ENCODE peak calls at places on chromosomes 12 and 14, in five cellular contexts. One of them, this sample, is unnamed.

GRCh38 chr14:87001333-87001732 is 991.6 kb downstream of the GALC start:
- DNase-seq in K562: no peak
- DNase-seq in SK-N-SH: no peak
- DNase-seq in HepG2: no peak
- DNase-seq in GM12878: no peak
- DNase-seq in this sample: no peak

GRCh38 chr12:27244680-27245005 is 557 bp downstream of the STK38L start:
- DNase-seq in K562: no peak
- DNase-seq in GM12878: no peak
- DNase-seq in HepG2: no peak
- DNase-seq in SK-N-SH: no peak
- DNase-seq in this sample: no peak

GRCh38 chr12:15158114-15158513 is 63.1 kb downstream of the RERG start:
- DNase-seq in GM12878: no peak
- DNase-seq in SK-N-SH: no peak
- DNase-seq in HepG2: no peak
- DNase-seq in K562: no peak
- DNase-seq in this sample: no peak

GRCh38 chr12:62813031-62813829 is 121.7 kb downstream of the PPM1H start:
- DNase-seq in K562: peak; percentile 47
- DNase-seq in HepG2: no peak
- DNase-seq in GM12878: no peak
- DNase-seq in SK-N-SH: peak; percentile 63
- DNase-seq in this sample: peak; percentile 67

GRCh38 chr12:52197371-52198231 is 5.8 kb upstream of the KRT80 start:
- DNase-seq in GM12878: no peak
- DNase-seq in HepG2: no peak
- DNase-seq in SK-N-SH: no peak
- DNase-seq in K562: no peak
- DNase-seq in this sample: no peak

GRCh38 chr14:38762436-38762835 is 340.6 kb downstream of the SEC23A start:
- DNase-seq in GM12878: no peak
- DNase-seq in K562: no peak
- DNase-seq in HepG2: no peak
- DNase-seq in SK-N-SH: no peak
- DNase-seq in this sample: no peak

GRCh38 chr14:104392396-104393198 is 187.0 kb upstream of the C14orf180 start:
- DNase-seq in GM12878: no peak
- DNase-seq in HepG2: no peak
- DNase-seq in SK-N-SH: peak; percentile 31
- DNase-seq in K562: no peak
- DNase-seq in this sample: no peak

GRCh38 chr12:120581998-120582397 is 796 bp upstream of the POP5 start:
- DNase-seq in K562: no peak
- DNase-seq in HepG2: no peak
- DNase-seq in GM12878: no peak
- DNase-seq in SK-N-SH: no peak
- DNase-seq in this sample: no peak

GRCh38 chr14:72739446-72740405 is 154.2 kb downstream of the DPF3 start:
- DNase-seq in SK-N-SH: no peak
- DNase-seq in K562: no peak
- DNase-seq in HepG2: no peak
- DNase-seq in GM12878: no peak
- DNase-seq in this sample: no peak

GRCh38 chr12:65925626-65926025 is 101.3 kb downstream of the HMGA2 start:
- DNase-seq in SK-N-SH: no peak
- DNase-seq in GM12878: no peak
- DNase-seq in HepG2: peak; percentile 25
- DNase-seq in K562: no peak
- DNase-seq in this sample: no peak

GRCh38 chr12:104351023-104351983 is 47.8 kb downstream of the EID3 start:
- DNase-seq in SK-N-SH: no peak
- DNase-seq in GM12878: no peak
- DNase-seq in K562: no peak
- DNase-seq in HepG2: no peak
- DNase-seq in this sample: no peak

GRCh38 chr12:57166971-57167371 is 19.6 kb upstream of the LRP1-AS start:
- DNase-seq in K562: peak; percentile 57
- DNase-seq in SK-N-SH: no peak
- DNase-seq in GM12878: no peak
- DNase-seq in HepG2: no peak
- DNase-seq in this sample: no peak

GRCh38 chr12:46221255-46222128 is 47.4 kb downstream of the SLC38A1 start:
- DNase-seq in K562: peak; percentile 9
- DNase-seq in HepG2: no peak
- DNase-seq in GM12878: no peak
- DNase-seq in SK-N-SH: peak; percentile 9
- DNase-seq in this sample: no peak

GRCh38 chr12:72444125-72444524 is 172.0 kb downstream of the TRHDE start:
- DNase-seq in GM12878: no peak
- DNase-seq in HepG2: no peak
- DNase-seq in K562: no peak
- DNase-seq in SK-N-SH: no peak
- DNase-seq in this sample: no peak

GRCh38 chr14:102086972-102087761 is at the start of gene HSP90AA1:
- DNase-seq in K562: peak; percentile 94
- DNase-seq in GM12878: peak; percentile 60
- DNase-seq in SK-N-SH: peak; percentile 99
- DNase-seq in HepG2: peak; percentile 83
- DNase-seq in this sample: peak; percentile 98

GRCh38 chr12:19434538-19434937 is 4.8 kb upstream of the AEBP2 start:
- DNase-seq in HepG2: no peak
- DNase-seq in K562: no peak
- DNase-seq in GM12878: no peak
- DNase-seq in SK-N-SH: no peak
- DNase-seq in this sample: no peak

GRCh38 chr14:69682607-69683263 is 71.3 kb downstream of the SUSD6 start:
- DNase-seq in HepG2: peak; percentile 46
- DNase-seq in GM12878: no peak
- DNase-seq in K562: no peak
- DNase-seq in SK-N-SH: no peak
- DNase-seq in this sample: no peak

GRCh38 chr12:58314610-58315009 is 373.2 kb downstream of the ATP23 start:
- DNase-seq in SK-N-SH: no peak
- DNase-seq in K562: no peak
- DNase-seq in GM12878: no peak
- DNase-seq in HepG2: no peak
- DNase-seq in this sample: no peak

GRCh38 chr14:100802179-100802578 is 23.7 kb upstream of the MEG3 start:
- DNase-seq in K562: no peak
- DNase-seq in HepG2: no peak
- DNase-seq in GM12878: no peak
- DNase-seq in SK-N-SH: no peak
- DNase-seq in this sample: no peak

GRCh38 chr14:70665448-70666363 is 24.0 kb downstream of the TTC9 start:
- DNase-seq in GM12878: peak; percentile 90
- DNase-seq in SK-N-SH: no peak
- DNase-seq in K562: no peak
- DNase-seq in HepG2: no peak
- DNase-seq in this sample: no peak

GRCh38 chr12:104280703-104281458 is 22.7 kb upstream of the EID3 start:
- DNase-seq in GM12878: no peak
- DNase-seq in HepG2: peak; percentile 43
- DNase-seq in K562: peak; percentile 34
- DNase-seq in SK-N-SH: no peak
- DNase-seq in this sample: no peak

GRCh38 chr12:27179399-27180214 is 64.5 kb upstream of the STK38L start:
- DNase-seq in HepG2: peak; percentile 25
- DNase-seq in GM12878: peak; percentile 96
- DNase-seq in K562: no peak
- DNase-seq in SK-N-SH: no peak
- DNase-seq in this sample: peak; percentile 28

GRCh38 chr14:77825895-77826519 is 26.1 kb downstream of the ADCK1 start:
- DNase-seq in SK-N-SH: no peak
- DNase-seq in K562: peak; percentile 71
- DNase-seq in HepG2: no peak
- DNase-seq in GM12878: no peak
- DNase-seq in this sample: no peak

GRCh38 chr12:29537292-29537691 is 39.8 kb upstream of the OVCH1 start:
- DNase-seq in HepG2: no peak
- DNase-seq in GM12878: no peak
- DNase-seq in SK-N-SH: no peak
- DNase-seq in K562: no peak
- DNase-seq in this sample: no peak

GRCh38 chr12:123907726-123908476 is 64.7 kb downstream of the CCDC92 start:
- DNase-seq in GM12878: no peak
- DNase-seq in HepG2: no peak
- DNase-seq in SK-N-SH: no peak
- DNase-seq in K562: peak; percentile 31
- DNase-seq in this sample: no peak

GRCh38 chr14:53355581-53356112 is 202.5 kb upstream of the DDHD1 start:
- DNase-seq in K562: no peak
- DNase-seq in HepG2: no peak
- DNase-seq in SK-N-SH: no peak
- DNase-seq in GM12878: no peak
- DNase-seq in this sample: peak; percentile 46

GRCh38 chr12:55935742-55936151 is 4.8 kb downstream of the DGKA start:
- DNase-seq in HepG2: no peak
- DNase-seq in SK-N-SH: no peak
- DNase-seq in K562: no peak
- DNase-seq in GM12878: no peak
- DNase-seq in this sample: no peak

GRCh38 chr12:106721931-106722330 is 52.6 kb upstream of the RIC8B start:
- DNase-seq in SK-N-SH: no peak
- DNase-seq in HepG2: no peak
- DNase-seq in GM12878: no peak
- DNase-seq in K562: no peak
- DNase-seq in this sample: no peak

GRCh38 chr12:106722854-106723253 is 51.6 kb upstream of the RIC8B start:
- DNase-seq in K562: peak; percentile 37
- DNase-seq in HepG2: no peak
- DNase-seq in GM12878: no peak
- DNase-seq in SK-N-SH: no peak
- DNase-seq in this sample: peak; percentile 52

GRCh38 chr12:106723416-106723815 is 51.1 kb upstream of the RIC8B start:
- DNase-seq in HepG2: no peak
- DNase-seq in SK-N-SH: no peak
- DNase-seq in GM12878: no peak
- DNase-seq in K562: no peak
- DNase-seq in this sample: no peak

GRCh38 chr12:106719879-106720278 is 54.6 kb upstream of the RIC8B start:
- DNase-seq in GM12878: no peak
- DNase-seq in SK-N-SH: no peak
- DNase-seq in K562: no peak
- DNase-seq in HepG2: no peak
- DNase-seq in this sample: no peak

GRCh38 chr12:106720696-106721095 is 53.8 kb upstream of the RIC8B start:
- DNase-seq in GM12878: no peak
- DNase-seq in SK-N-SH: no peak
- DNase-seq in K562: no peak
- DNase-seq in HepG2: no peak
- DNase-seq in this sample: no peak
- TF ChIP-seq FOXM1 in GM12878: no peak
- TF ChIP-seq FOXM1 in SK-N-SH: no peak
- TF ChIP-seq FOXM1 in K562: no peak
- TF ChIP-seq FOXM1 in HepG2: no peak
- TF ChIP-seq FOXM1 in this sample: no peak

GRCh38 chr14:64673329-64673728 is 30.9 kb upstream of the PLEKHG3 start:
- DNase-seq in GM12878: no peak
- DNase-seq in HepG2: no peak
- DNase-seq in K562: no peak
- DNase-seq in SK-N-SH: no peak
- DNase-seq in this sample: no peak

GRCh38 chr14:64675246-64675645 is 29.0 kb upstream of the PLEKHG3 start:
- DNase-seq in K562: no peak
- DNase-seq in GM12878: no peak
- DNase-seq in SK-N-SH: no peak
- DNase-seq in HepG2: no peak
- DNase-seq in this sample: no peak

GRCh38 chr14:64674829-64675228 is 29.4 kb upstream of the PLEKHG3 start:
- DNase-seq in GM12878: no peak
- DNase-seq in SK-N-SH: no peak
- DNase-seq in HepG2: no peak
- DNase-seq in K562: no peak
- DNase-seq in this sample: no peak

GRCh38 chr14:64671591-64671990 is 32.6 kb upstream of the PLEKHG3 start:
- DNase-seq in SK-N-SH: peak; percentile 69
- DNase-seq in GM12878: no peak
- DNase-seq in K562: peak; percentile 37
- DNase-seq in HepG2: peak; percentile 59
- DNase-seq in this sample: peak; percentile 61

GRCh38 chr14:64673748-64674147 is 30.5 kb upstream of the PLEKHG3 start:
- DNase-seq in HepG2: no peak
- DNase-seq in K562: no peak
- DNase-seq in SK-N-SH: no peak
- DNase-seq in GM12878: peak; percentile 55
- DNase-seq in this sample: no peak
- TF ChIP-seq FOXM1 in HepG2: no peak
- TF ChIP-seq FOXM1 in K562: no peak
- TF ChIP-seq FOXM1 in SK-N-SH: no peak
- TF ChIP-seq FOXM1 in GM12878: no peak
- TF ChIP-seq FOXM1 in this sample: no peak

GRCh38 chr12:90589966-90590365 is 365.0 kb downstream of the CCER1 start:
- DNase-seq in HepG2: no peak
- DNase-seq in K562: no peak
- DNase-seq in SK-N-SH: no peak
- DNase-seq in GM12878: no peak
- DNase-seq in this sample: no peak
- TF ChIP-seq FOXM1 in HepG2: no peak
- TF ChIP-seq FOXM1 in K562: no peak
- TF ChIP-seq FOXM1 in SK-N-SH: no peak
- TF ChIP-seq FOXM1 in GM12878: no peak
- TF ChIP-seq FOXM1 in this sample: no peak

GRCh38 chr12:108516511-108517275 is 1.6 kb downstream of the FICD start:
- DNase-seq in HepG2: no peak
- DNase-seq in SK-N-SH: no peak
- DNase-seq in K562: no peak
- DNase-seq in GM12878: no peak
- DNase-seq in this sample: no peak

GRCh38 chr12:108518101-108518715 is 3.1 kb downstream of the FICD start:
- DNase-seq in HepG2: no peak
- DNase-seq in GM12878: no peak
- DNase-seq in K562: no peak
- DNase-seq in SK-N-SH: no peak
- DNase-seq in this sample: no peak

GRCh38 chr12:108518716-108519496 is 3.8 kb downstream of the FICD start:
- DNase-seq in K562: no peak
- DNase-seq in GM12878: no peak
- DNase-seq in HepG2: no peak
- DNase-seq in SK-N-SH: no peak
- DNase-seq in this sample: no peak

GRCh38 chr12:108517288-108518100 is 2.4 kb downstream of the FICD start:
- DNase-seq in K562: no peak
- DNase-seq in HepG2: no peak
- DNase-seq in GM12878: no peak
- DNase-seq in SK-N-SH: no peak
- DNase-seq in this sample: no peak

DNA sequence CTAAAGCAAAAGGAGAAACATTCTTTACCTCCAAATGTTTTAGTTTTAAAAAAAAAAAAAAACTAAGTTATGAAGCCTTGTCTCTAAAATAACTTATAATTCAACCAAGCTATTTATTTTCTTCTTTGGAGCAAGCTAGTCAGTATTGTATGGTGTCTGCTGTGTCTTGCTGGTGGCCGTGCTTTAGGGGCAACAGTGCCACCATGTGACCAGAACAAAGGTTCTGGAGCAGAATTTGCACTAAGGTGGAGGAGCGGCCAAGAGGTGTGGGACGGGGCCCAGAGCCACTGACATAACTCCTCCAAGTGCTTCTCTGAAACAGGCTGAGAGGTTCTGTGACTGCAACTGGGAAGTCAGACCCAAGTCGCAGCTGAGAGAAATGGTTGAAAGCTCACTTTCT is 4.5 kb downstream of the FICD start:
- DNase-seq in HepG2: no peak
- DNase-seq in GM12878: no peak
- DNase-seq in SK-N-SH: peak; percentile 55
- DNase-seq in K562: peak; percentile 38
- DNase-seq in this sample: no peak
- TF ChIP-seq FOXM1 in HepG2: no peak
- TF ChIP-seq FOXM1 in GM12878: no peak
- TF ChIP-seq FOXM1 in SK-N-SH: no peak
- TF ChIP-seq FOXM1 in K562: no peak
- TF ChIP-seq FOXM1 in this sample: no peak

This sample was measured in HEK293T.